ENCODE peak calls at places on chromosomes 2 and 18, in nine cellular contexts. O is AG10803, U is NCI-H1092 treated with DMSO at 0.1 percent for 48 hours, X is ureter, W is AG09309, A is fibroblast of lung, D is NCI-H1417 treated with DMSO at 0.1 percent for 48 hours, Q is thoracic aorta, N is nephron progenitor cell. E is an unnamed sample.

GRCh38 chr2:165582863-165583506 is 113.5 kb downstream of the CSRNP3 start:
- DNase-seq in N (no peak), W (no peak), O (no peak), X (no peak), A (peak), U (no peak), Q (no peak), D (no peak), E (no peak)

GRCh38 chr2:25825238-25825637 is 53.0 kb downstream of the ASXL2 start:
- DNase-seq in A (no peak), D (no peak), X (no peak), Q (no peak), N (no peak), O (no peak), U (no peak), W (no peak), E (no peak)

GRCh38 chr18:76476665-76477561 is 18.1 kb downstream of the ZNF516 start:
- DNase-seq in A (peak), D (no peak), Q (no peak), O (peak), U (no peak), X (no peak), N (no peak), W (peak), E (peak)

GRCh38 chr2:100877555-100877954 is 57.6 kb downstream of the NPAS2 start:
- DNase-seq in A (peak), N (no peak), X (no peak), D (no peak), O (peak), U (no peak), W (no peak), Q (no peak), E (peak)

GRCh38 chr18:48545690-48546365 is 7.0 kb downstream of the CTIF start:
- DNase-seq in X (peak), A (peak), D (no peak), O (peak), U (peak), Q (peak), N (peak), W (peak), E (peak)

GRCh38 chr18:47795448-47795843 is 135.0 kb downstream of the SMAD2 start:
- DNase-seq in A (no peak), Q (no peak), D (no peak), N (no peak), X (no peak), O (no peak), W (no peak), U (no peak), E (no peak)

GRCh38 chr2:138010890-138011289 is 46.6 kb downstream of the HNMT start:
- DNase-seq in A (no peak), W (no peak), X (no peak), N (no peak), Q (no peak), O (no peak), U (peak), D (no peak), E (no peak)

GRCh38 chr18:77100751-77101355 is 31.7 kb downstream of the MBP start:
- DNase-seq in W (no peak), A (peak), U (no peak), Q (no peak), X (no peak), N (no peak), O (no peak), D (no peak), E (no peak)

GRCh38 chr2:234334146-234334545 is 162.7 kb downstream of the ARL4C start:
- DNase-seq in U (no peak), A (no peak), O (peak), X (no peak), D (no peak), W (no peak), Q (no peak), N (no peak), E (no peak)

GRCh38 chr2:10091182-10091932 is 11.1 kb upstream of the CYS1 start:
- DNase-seq in W (no peak), X (peak), U (no peak), O (no peak), Q (no peak), D (no peak), N (no peak), A (no peak), E (no peak)

GRCh38 chr2:156042895-156043294 is 289.6 kb downstream of the NR4A2 start:
- DNase-seq in O (no peak), X (no peak), N (no peak), D (no peak), U (no peak), A (no peak), Q (no peak), W (no peak), E (no peak)

GRCh38 chr2:111715987-111716900 is 167.7 kb downstream of the ANAPC1 start:
- DNase-seq in U (no peak), W (no peak), D (no peak), N (no peak), X (no peak), O (peak), Q (no peak), A (peak), E (no peak)

GRCh38 chr2:101253013-101253712 is 477 bp downstream of the CNOT11 start:
- DNase-seq in Q (peak), X (peak), O (peak), D (no peak), U (peak), W (peak), N (peak), A (peak), E (peak)

GRCh38 chr2:24359701-24360049 is 661 bp downstream of the ITSN2 start:
- DNase-seq in Q (no peak), U (peak), O (peak), N (no peak), D (no peak), W (no peak), X (peak), A (no peak), E (no peak)

GRCh38 chr2:37414470-37414949 is 70.1 kb downstream of the QPCT start:
- DNase-seq in W (peak), Q (no peak), D (peak), A (peak), N (no peak), X (no peak), O (peak), U (peak), E (peak)

GRCh38 chr2:27237341-27237945 is 20.3 kb downstream of the CAD start:
- DNase-seq in N (no peak), A (no peak), Q (no peak), O (no peak), X (no peak), W (no peak), U (no peak), D (no peak), E (no peak)

GRCh38 chr2:71742953-71743601 is 289.7 kb downstream of the DYSF start:
- DNase-seq in Q (peak), W (peak), A (peak), U (no peak), N (peak), O (peak), D (no peak), X (peak), E (peak)

GRCh38 chr2:71880846-71881610 is 266.6 kb downstream of the CYP26B1 start:
- DNase-seq in N (no peak), O (peak), A (peak), D (no peak), U (no peak), X (no peak), Q (peak), W (no peak), E (peak)

GRCh38 chr2:109333414-109334194 is 204.6 kb downstream of the SH3RF3 start:
- DNase-seq in D (no peak), O (no peak), U (no peak), W (no peak), A (no peak), N (no peak), X (no peak), Q (no peak), E (peak)

GRCh38 chr2:49770919-49771318 is 616.6 kb upstream of the FSHR start:
- DNase-seq in W (no peak), O (no peak), X (no peak), N (peak), D (no peak), A (peak), U (peak), Q (no peak), E (no peak)

GRCh38 chr18:21134895-21135294 is 23.3 kb upstream of the ROCK1 start:
- DNase-seq in D (no peak), W (no peak), N (no peak), U (no peak), Q (no peak), O (peak), A (peak), X (no peak), E (peak)

GRCh38 chr2:66236067-66236705 is 198.7 kb upstream of the MEIS1 start:
- DNase-seq in N (no peak), D (no peak), U (no peak), A (no peak), Q (no peak), O (no peak), W (no peak), X (no peak), E (no peak)

GRCh38 chr18:13558132-13558531 is 168.2 kb downstream of the FAM210A start:
- DNase-seq in O (peak), U (peak), X (no peak), Q (no peak), W (no peak), N (peak), D (no peak), A (peak), E (no peak)

GRCh38 chr18:58991127-58991798 is 126.6 kb downstream of the ZNF532 start:
- DNase-seq in N (no peak), W (no peak), Q (no peak), X (no peak), O (no peak), A (peak), U (no peak), D (no peak), E (no peak)

GRCh38 chr2:54212456-54212855 is 43.6 kb downstream of the TSPYL6 start:
- DNase-seq in D (no peak), N (no peak), U (no peak), A (peak), Q (no peak), W (peak), O (peak), X (no peak), E (peak)

GRCh38 chr2:53512071-53512841 is 255.3 kb upstream of the CHAC2 start:
- DNase-seq in O (peak), Q (no peak), N (no peak), X (no peak), D (no peak), W (peak), U (no peak), A (peak), E (peak)

GRCh38 chr2:229330952-229331351 is 59.9 kb upstream of the PID1 start:
- DNase-seq in X (no peak), O (no peak), U (no peak), W (no peak), A (no peak), Q (no peak), N (no peak), D (no peak), E (no peak)